ENCODE peak calls at places on chromosomes 11 and 22, in eight cellular contexts. U, O, P, C, E, T, Y and W are unnamed samples.

GRCh38 chr11:3080104-3080503 is 22.9 kb upstream of the CARS1 start:
- DNase-seq in U (peak), O (no peak), P (no peak), C (no peak), E (no peak), T (no peak), Y (no peak), W (no peak)

GRCh38 chr11:62124186-62125113 is 639 bp downstream of the INCENP start:
- DNase-seq in U (peak), O (no peak), P (no peak), C (no peak), E (peak), T (no peak), Y (peak), W (no peak)

GRCh38 chr22:49026476-49027121 is 801.1 kb downstream of the BRD1 start:
- DNase-seq in U (no peak), O (no peak), P (no peak), C (no peak), E (no peak), T (no peak), Y (peak), W (no peak)

GRCh38 chr11:70060611-70061293 is 17.4 kb upstream of the ANO1 start:
- DNase-seq in U (no peak), O (no peak), P (no peak), C (no peak), E (no peak), T (peak), Y (no peak), W (no peak)

GRCh38 chr11:114080219-114080618 is 20.7 kb downstream of the ZBTB16 start:
- DNase-seq in U (peak), O (peak), P (no peak), C (peak), E (peak), T (no peak), Y (no peak), W (no peak)

GRCh38 chr11:23336961-23337360 is 476.7 kb upstream of the CCDC179 start:
- DNase-seq in U (no peak), O (no peak), P (no peak), C (no peak), E (no peak), T (no peak), Y (no peak), W (no peak)

GRCh38 chr22:44182591-44183588 is 2.2 kb downstream of the PARVG start:
- DNase-seq in U (no peak), O (no peak), P (no peak), C (peak), E (no peak), T (no peak), Y (no peak), W (no peak)

GRCh38 chr22:20396639-20397038 is 2.7 kb downstream of the ZNF74 start:
- DNase-seq in U (peak), O (no peak), P (no peak), C (no peak), E (no peak), T (no peak), Y (no peak), W (no peak)

DNA sequence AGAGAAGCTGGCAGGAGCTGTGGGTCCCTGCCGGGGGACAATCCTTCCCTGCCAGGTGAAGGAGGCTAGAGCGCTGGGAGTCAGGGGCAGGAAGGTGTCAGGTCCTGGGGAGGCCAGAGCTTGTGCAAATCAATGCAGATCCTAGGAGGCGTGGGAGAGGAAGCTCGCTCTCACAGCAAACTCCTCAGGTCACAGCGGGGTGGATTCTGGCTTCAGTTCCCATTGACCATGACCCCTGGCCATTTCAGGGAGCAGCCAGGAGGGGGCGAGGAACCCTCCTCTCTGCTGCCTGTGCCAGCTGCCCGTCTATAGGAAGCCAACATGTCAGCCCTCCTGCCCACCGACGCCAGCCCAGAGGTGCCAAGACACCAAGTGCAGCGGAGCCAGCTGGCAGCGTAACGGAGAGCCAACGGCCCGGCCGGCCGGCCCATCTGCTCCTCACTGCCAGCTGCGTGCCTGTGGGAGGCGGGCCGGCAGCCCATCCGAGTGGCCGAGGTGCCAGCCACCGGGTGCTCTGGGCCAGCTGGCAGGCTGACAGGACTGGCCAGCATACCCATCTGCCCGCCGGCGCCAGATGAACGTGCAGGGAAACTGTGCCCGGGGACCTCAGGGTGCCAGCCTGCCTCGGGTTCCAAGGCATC is 374.9 kb downstream of the MIAT start:
- DNase-seq in U (peak), O (peak), P (peak), C (no peak), E (no peak), T (no peak), Y (peak), W (no peak)
- TF ChIP-seq CTCF in U (peak), O (no peak), P (peak), C (no peak), E (no peak), T (peak), Y (peak), W (no peak)

GRCh38 chr11:98507208-98507607 is 513.5 kb upstream of the CNTN5 start:
- DNase-seq in U (no peak), O (no peak), P (no peak), C (no peak), E (no peak), T (no peak), Y (no peak), W (no peak)
- TF ChIP-seq CTCF in U (no peak), O (no peak), P (no peak), C (no peak), E (no peak), T (no peak), Y (no peak), W (no peak)

GRCh38 chr11:55357560-55358184 is 10.1 kb upstream of the OR4A15 start:
- DNase-seq in U (no peak), O (no peak), P (no peak), C (no peak), E (no peak), T (no peak), Y (no peak), W (no peak)
- TF ChIP-seq CTCF in U (no peak), O (no peak), P (no peak), C (no peak), E (no peak), T (no peak), Y (no peak), W (no peak)

DNA sequence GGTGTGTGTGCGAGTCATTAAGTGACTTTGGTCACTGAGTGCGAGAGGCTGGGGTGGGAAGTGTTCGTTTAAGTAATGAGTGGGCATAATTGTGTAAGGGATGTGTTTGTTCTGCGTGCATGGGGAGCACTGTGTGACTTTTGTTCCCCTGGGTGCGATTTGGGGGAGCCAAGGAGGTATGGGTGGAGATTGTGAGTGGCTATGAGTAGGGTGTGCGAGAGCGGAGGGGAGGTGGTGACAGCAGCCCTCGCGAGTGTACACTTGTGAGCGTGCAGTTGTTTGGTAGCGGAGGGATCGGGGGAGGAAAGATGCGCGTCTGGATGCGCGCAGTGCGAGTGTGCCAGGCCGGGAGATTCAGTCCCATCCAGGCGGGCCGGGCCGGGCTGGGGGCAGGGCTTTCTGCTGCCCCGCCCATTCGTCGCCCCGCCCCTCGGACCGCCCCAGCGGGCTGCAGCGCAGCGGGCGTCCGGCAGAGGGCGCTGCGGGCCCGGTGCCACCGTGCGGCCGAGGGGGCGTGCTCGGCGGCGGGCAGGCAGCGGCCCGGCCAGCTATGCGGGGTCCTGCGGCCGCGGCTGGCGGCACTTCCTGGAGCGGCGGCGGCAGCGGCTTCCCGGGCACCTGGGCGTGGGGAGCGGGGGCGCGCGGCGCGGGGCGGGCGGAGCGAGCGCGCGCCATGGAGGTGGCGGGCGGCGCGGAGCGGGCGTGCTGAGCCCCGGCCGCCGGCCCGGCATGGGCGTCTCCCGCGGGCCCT is at the start of gene DGKZ:
- DNase-seq in U (peak), O (peak), P (no peak), C (peak), E (peak), T (peak), Y (peak), W (peak)
- TF ChIP-seq CTCF in U (peak), O (no peak), P (peak), C (peak), E (peak), T (peak), Y (peak), W (no peak)

DNA sequence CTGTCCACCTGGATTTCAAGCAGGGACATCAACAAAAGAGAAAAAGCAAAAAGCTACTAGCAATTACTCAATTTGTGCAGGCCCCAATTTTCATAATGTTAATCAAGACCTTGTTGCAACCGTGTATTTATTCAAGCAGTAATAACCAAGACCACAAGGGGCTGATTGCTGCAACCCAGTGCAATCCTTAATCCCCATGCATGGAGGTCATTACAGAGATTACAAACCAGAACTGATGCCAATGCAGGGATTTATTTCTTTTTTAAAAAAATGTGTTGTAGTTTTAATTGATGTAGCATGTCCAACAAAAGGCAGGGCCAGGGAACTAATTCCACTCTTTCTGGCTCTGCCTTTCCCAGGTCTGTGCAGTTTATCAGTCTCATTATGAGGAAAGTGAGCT is 18.4 kb downstream of the TECTA start:
- DNase-seq in U (peak), O (no peak), P (no peak), C (no peak), E (no peak), T (no peak), Y (no peak), W (no peak)
- TF ChIP-seq CTCF in U (no peak), O (no peak), P (no peak), C (no peak), E (no peak), T (no peak), Y (no peak), W (no peak)

DNA sequence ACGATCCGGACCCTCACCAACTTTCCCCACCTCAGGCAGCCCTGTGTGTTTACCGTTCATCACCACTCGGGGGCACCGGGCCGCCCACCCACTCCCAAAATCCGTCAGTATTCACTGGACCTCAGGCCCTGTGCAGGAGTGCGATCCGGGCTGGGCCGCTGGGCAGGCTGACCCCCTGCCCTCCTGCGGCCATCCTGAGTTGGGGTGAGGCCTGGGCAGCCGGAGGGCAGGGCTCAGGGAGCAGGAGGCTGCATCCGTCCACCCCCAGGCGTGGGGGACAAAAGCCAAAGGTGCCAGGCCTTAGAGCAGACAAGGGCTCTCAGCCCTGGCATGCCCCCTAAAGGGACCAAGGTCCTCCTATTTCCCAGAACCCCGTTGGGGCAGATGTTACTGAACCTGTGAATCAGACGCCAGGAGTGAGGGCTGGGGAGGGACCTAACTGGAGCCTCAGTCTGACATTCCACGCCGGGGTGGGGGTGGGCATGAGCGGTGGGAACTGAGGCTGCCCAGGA is 16.8 kb upstream of the TMEM191C start:
- DNase-seq in U (no peak), O (peak), P (no peak), C (no peak), E (no peak), T (peak), Y (peak), W (no peak)
- TF ChIP-seq CTCF in U (no peak), O (no peak), P (no peak), C (no peak), E (no peak), T (no peak), Y (no peak), W (no peak)

GRCh38 chr22:46740910-46741785 is 3.1 kb upstream of the CERK start:
- DNase-seq in U (no peak), O (no peak), P (no peak), C (peak), E (no peak), T (no peak), Y (no peak), W (no peak)

GRCh38 chr22:46737105-46737975 is 712 bp downstream of the CERK start:
- DNase-seq in U (peak), O (peak), P (no peak), C (peak), E (peak), T (no peak), Y (peak), W (peak)

GRCh38 chr22:46738642-46738960 is 549 bp upstream of the CERK start:
- DNase-seq in U (no peak), O (peak), P (no peak), C (no peak), E (no peak), T (no peak), Y (no peak), W (no peak)

GRCh38 chr22:46737976-46738641 is at the start of gene CERK:
- DNase-seq in U (peak), O (peak), P (no peak), C (peak), E (peak), T (no peak), Y (peak), W (peak)

DNA sequence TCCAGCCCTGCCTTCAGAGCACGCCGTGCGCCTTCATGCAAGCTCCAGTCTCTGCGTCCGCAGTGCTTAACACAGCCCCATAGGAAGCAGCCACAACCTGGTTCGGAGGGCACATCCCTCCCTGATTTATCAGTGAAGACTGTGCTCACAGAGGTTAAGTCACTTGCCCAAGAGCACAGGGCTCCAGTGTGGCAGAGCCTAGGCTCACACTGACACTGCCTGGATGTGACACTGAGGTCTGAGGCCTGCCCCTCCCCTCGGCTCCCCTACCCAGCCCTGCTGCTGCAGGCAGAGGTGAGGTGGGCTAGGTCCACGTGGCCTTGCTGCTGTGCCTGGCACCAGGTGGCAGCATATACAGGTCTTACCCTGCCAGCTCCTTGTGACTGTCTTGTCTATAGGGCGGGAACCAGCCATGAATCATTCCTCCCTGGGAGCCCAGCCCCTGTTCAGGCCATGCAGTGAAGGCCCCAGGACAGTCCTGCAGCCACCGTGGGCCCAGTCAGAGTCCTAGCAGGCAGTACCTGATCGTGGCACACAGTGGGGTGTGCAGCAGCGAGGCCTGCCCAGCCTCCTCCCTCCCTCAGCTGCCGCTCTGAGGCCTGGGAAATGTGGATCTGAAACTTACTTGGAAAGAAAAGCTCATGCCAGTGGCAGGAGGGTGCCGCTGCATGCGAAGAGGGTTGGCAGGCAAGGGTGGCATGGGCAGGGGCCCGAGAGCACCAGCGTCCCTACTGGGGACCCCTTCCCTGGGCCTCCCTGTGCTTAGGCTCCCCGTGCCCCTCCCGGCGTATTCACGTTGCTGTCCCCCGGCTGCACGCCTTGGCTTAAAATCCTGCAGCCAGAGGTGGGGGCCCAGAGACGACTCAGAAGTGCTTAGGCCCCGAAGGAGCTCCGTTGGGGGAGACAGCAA is 1.2 kb upstream of the CERK start:
- DNase-seq in U (peak), O (peak), P (no peak), C (peak), E (peak), T (no peak), Y (no peak), W (peak)
- TF ChIP-seq CTCF in U (no peak), O (no peak), P (no peak), C (no peak), E (peak), T (peak), Y (no peak), W (peak)

GRCh38 chr11:36013950-36014349 is 70.1 kb downstream of the LDLRAD3 start:
- DNase-seq in U (no peak), O (no peak), P (no peak), C (no peak), E (no peak), T (no peak), Y (no peak), W (no peak)
- TF ChIP-seq CTCF in U (no peak), O (no peak), P (no peak), C (no peak), E (no peak), T (no peak), Y (no peak), W (no peak)